ENCODE peak calls at places on chromosomes 2 and 18, in six cellular contexts. R, J, Q, N, T and I are unnamed samples. For H3K36me3 and H3K27me3, the result is how much of the 10 kb centered on the place peaks cover.

GRCh38 chr18:37160038-37160745 is 331.3 kb downstream of the KIAA1328 start:
- DNase-seq in R (no peak), J (no peak), Q (no peak), N (no peak), T (no peak), I (no peak)

GRCh38 chr2:51290725-51291124 is 258.8 kb upstream of the NRXN1 start:
- DNase-seq in R (no peak), J (no peak), Q (no peak), N (no peak), T (no peak), I (no peak)

GRCh38 chr2:232008907-232009638 is 47.6 kb downstream of the DIS3L2 start:
- DNase-seq in R (peak), J (no peak), Q (no peak), N (no peak), T (no peak), I (no peak)

GRCh38 chr2:98585386-98585785 is 22.9 kb downstream of the COA5 start:
- DNase-seq in R (no peak), J (no peak), Q (no peak), N (no peak), T (no peak), I (no peak)

GRCh38 chr18:7658701-7659100 is 91.6 kb downstream of the PTPRM start:
- DNase-seq in R (no peak), J (no peak), Q (no peak), N (no peak), T (no peak), I (no peak)

GRCh38 chr2:188524519-188525113 is 232.9 kb downstream of the GULP1 start:
- DNase-seq in R (peak), J (peak), Q (no peak), N (peak), T (no peak), I (no peak)

GRCh38 chr2:45668509-45668908 is 17.0 kb downstream of the PRKCE start:
- DNase-seq in R (no peak), J (no peak), Q (no peak), N (no peak), T (no peak), I (no peak)

GRCh38 chr2:126038901-126039300 is 617.1 kb upstream of the GYPC start:
- DNase-seq in R (no peak), J (no peak), Q (no peak), N (no peak), T (no peak), I (no peak)

GRCh38 chr2:72539145-72539552 is 286.7 kb downstream of the EXOC6B start:
- DNase-seq in R (peak), J (peak), Q (no peak), N (no peak), T (no peak), I (no peak)

GRCh38 chr2:174024524-174025270 is 59.5 kb upstream of the SP3 start:
- DNase-seq in R (peak), J (no peak), Q (peak), N (peak), T (no peak), I (no peak)
- H3K27ac ChIP-seq in R (peak), J (no peak), Q (peak), N (peak), T (no peak), I (no peak)

GRCh38 chr2:61179701-61180639 is 18.0 kb downstream of the C2orf74 start:
- DNase-seq in R (peak), J (no peak), Q (peak), N (peak), T (no peak), I (no peak)
- H3K36me3 ChIP-seq in R (under half), J (half or more), Q (half or more), N (under half), T (under half), I (under half)

DNA sequence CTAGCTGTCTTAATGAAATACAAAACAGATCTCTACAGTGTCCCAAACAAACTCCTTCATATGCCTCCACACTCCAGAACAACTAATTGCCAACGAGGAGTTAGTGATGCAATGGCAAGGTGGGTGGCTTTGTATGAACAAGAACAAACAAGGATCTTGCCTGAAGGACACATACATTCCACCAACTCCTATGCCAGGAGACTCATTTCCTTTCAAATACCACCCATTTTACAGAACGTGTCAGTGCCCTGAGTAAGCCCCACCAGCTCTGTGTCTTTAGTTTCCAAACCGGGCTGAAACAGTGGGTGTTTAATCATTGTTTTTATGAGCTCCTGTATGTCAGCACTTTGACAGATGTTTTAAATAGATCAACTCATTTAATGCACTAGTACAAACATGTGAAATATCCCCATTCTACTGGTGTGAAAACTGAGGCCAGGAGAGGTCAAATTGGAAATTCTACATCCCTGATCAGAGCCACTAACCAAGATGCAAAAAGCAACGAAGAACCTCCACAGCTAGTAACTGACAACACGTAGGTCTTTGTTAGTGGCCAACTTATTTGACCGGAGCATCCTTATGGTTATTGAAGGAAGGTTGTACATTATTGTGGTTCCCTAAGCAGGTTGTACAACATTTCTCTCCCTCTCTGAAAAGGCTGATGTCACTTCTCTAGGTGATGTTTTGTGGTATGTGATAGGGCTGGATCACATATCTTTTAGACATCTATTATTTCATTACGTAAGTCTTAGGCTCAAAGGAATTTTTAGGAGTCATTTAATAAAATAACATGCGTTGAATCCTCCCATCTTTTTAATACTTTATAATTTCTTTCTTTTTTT is 534.9 kb upstream of the TNP1 start:
- DNase-seq in R (peak), J (no peak), Q (no peak), N (no peak), T (no peak), I (no peak)
- H3K27me3 ChIP-seq in R (under half), J (under half), Q (under half), N (under half), T (under half), I (under half)

GRCh38 chr2:17271401-17271800 is 246.8 kb downstream of the RAD51AP2 start:
- DNase-seq in R (peak), J (no peak), Q (no peak), N (no peak), T (no peak), I (no peak)

GRCh38 chr2:17273066-17273465 is 245.2 kb downstream of the RAD51AP2 start:
- DNase-seq in R (no peak), J (no peak), Q (no peak), N (no peak), T (no peak), I (no peak)

GRCh38 chr2:17272170-17272569 is 246.1 kb downstream of the RAD51AP2 start:
- DNase-seq in R (no peak), J (no peak), Q (no peak), N (no peak), T (no peak), I (no peak)

GRCh38 chr2:17270894-17271293 is 247.3 kb downstream of the RAD51AP2 start:
- DNase-seq in R (no peak), J (no peak), Q (no peak), N (no peak), T (no peak), I (no peak)

GRCh38 chr2:17272649-17273048 is 245.6 kb downstream of the RAD51AP2 start:
- DNase-seq in R (no peak), J (no peak), Q (no peak), N (no peak), T (no peak), I (no peak)
- H3K27ac ChIP-seq in R (no peak), J (no peak), Q (no peak), N (no peak), T (no peak), I (no peak)

GRCh38 chr2:9873337-9873736 is 30.1 kb downstream of the TAF1B start:
- DNase-seq in R (no peak), J (no peak), Q (no peak), N (no peak), T (no peak), I (no peak)

GRCh38 chr2:9877026-9877425 is 33.8 kb downstream of the TAF1B start:
- DNase-seq in R (no peak), J (no peak), Q (no peak), N (no peak), T (no peak), I (no peak)

GRCh38 chr2:9879455-9880194 is 36.4 kb downstream of the TAF1B start:
- DNase-seq in R (no peak), J (no peak), Q (no peak), N (no peak), T (no peak), I (no peak)

GRCh38 chr2:9877726-9878125 is 34.5 kb downstream of the TAF1B start:
- DNase-seq in R (no peak), J (no peak), Q (no peak), N (no peak), T (no peak), I (no peak)
- H3K36me3 ChIP-seq in R (under half), J (under half), Q (half or more), N (half or more), T (under half), I (half or more)

DNA sequence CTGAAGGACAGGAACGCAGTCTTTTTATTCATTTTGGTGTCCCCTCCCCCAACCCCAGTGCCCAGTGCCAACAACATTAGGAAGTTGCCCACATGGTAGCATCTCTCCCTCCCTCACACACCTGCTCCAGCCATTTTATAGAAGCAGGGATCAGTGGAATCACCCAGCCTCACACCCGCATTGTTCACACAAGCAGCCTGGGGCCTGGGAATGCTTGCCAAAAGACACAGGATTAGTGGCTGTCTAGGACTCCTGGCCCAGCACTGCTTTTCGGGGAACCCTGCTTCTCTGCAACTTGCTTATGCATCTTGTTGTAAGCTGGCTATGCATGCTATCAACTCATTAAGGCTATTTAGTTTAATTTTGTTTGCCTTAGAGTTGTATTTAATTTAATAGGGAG is 17.9 kb downstream of the TMEM37 start:
- DNase-seq in R (no peak), J (no peak), Q (no peak), N (peak), T (no peak), I (no peak)
- H3K27me3 ChIP-seq in R (under half), J (under half), Q (under half), N (under half), T (under half), I (under half)

GRCh38 chr2:77813614-77814013 is 291.4 kb upstream of the LRRTM4 start:
- DNase-seq in R (no peak), J (no peak), Q (no peak), N (no peak), T (no peak), I (no peak)

GRCh38 chr2:77823028-77823427 is 300.9 kb upstream of the LRRTM4 start:
- DNase-seq in R (no peak), J (no peak), Q (no peak), N (peak), T (no peak), I (no peak)

GRCh38 chr2:77816618-77817017 is 294.4 kb upstream of the LRRTM4 start:
- DNase-seq in R (no peak), J (no peak), Q (no peak), N (no peak), T (no peak), I (no peak)

DNA sequence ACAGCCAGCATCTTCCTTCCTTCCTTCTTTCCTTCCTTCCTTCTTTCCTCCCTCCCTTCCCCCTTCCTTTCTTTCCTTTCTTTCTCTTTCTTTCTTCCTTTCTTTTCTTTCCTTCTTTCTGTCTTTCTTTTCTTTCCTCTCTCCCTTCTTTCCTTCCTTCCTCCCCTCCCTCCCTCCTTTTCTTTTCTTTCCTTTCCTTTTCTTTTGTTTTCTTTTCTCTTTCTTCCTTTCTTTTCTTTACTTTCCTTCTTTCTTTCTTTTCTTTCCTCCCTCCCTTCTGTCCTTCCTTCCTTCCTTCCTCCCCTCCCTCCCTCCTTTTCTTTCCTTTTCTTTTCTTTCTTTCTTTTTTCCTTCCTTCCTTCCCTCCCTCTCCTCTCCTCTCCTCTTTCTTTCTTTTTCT is 296.0 kb upstream of the LRRTM4 start:
- DNase-seq in R (no peak), J (no peak), Q (no peak), N (no peak), T (no peak), I (no peak)
- H3K27ac ChIP-seq in R (no peak), J (no peak), Q (no peak), N (no peak), T (no peak), I (no peak)

GRCh38 chr18:9234528-9234927 is 97.9 kb downstream of the ANKRD12 start:
- DNase-seq in R (no peak), J (no peak), Q (no peak), N (no peak), T (no peak), I (no peak)
- H3K36me3 ChIP-seq in R (under half), J (under half), Q (under half), N (under half), T (under half), I (half or more)

DNA sequence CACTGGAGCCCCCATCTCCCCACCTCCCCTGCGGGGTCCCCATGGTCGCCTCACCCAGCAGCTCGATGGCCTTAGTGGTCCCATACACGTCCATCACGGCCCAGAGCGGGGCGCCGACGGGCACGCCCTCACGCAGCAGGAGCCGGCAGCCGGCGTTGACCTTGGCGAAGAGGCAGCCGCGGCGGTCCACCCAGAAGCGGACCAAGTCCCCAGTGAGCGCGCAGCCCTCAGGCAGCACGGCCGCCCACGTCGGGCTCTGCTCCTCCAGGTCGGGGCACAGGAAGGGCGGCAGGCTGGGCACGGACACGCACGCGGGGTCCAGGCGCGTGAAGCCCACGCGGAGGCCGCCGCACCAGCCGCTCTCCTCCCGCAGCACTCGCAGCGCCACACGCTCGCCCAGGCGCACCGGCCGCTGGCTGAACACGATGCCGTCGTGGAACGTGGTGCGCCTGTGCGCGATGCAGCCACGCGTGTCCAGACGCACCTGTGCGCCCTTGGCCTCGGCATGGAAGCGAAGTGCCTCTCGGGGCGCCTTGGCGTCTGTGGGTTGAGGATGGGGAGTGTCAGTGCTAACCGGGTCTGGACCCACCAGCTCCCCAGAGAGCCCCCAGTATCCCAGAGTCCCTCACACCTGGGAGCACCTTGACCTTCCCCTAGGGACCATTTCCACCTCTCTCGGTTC is 4.6 kb downstream of the NEURL3 start:
- DNase-seq in R (peak), J (no peak), Q (peak), N (no peak), T (no peak), I (no peak)
- H3K27me3 ChIP-seq in R (under half), J (under half), Q (under half), N (under half), T (under half), I (under half)